ENCODE peak calls at places on chromosome 13, in five cellular contexts. F is HCT116, E is testis, G is aorta, L is lower lobe of right lung. P is an unnamed sample.

GRCh38 chr13:112875627-112876026 is 93.4 kb upstream of the MCF2L start:
- DNase-seq in L (peak; percentile 43), E (no peak), F (no peak), G (peak; percentile 65), P (peak; percentile 15)

GRCh38 chr13:40665754-40666057 is 735 bp downstream of the FOXO1 start:
- DNase-seq in F (no peak), E (no peak), L (no peak), G (no peak), P (no peak)

GRCh38 chr13:85665286-85665685 is 133.9 kb downstream of the SLITRK6 start:
- DNase-seq in F (no peak), G (no peak), L (no peak), E (no peak), P (no peak)

GRCh38 chr13:74221752-74222151 is 87.5 kb upstream of the KLF12 start:
- DNase-seq in E (no peak), F (no peak), L (no peak), G (no peak), P (no peak)

GRCh38 chr13:99725644-99726043 is 224.4 kb downstream of the TM9SF2 start:
- DNase-seq in G (no peak), L (no peak), E (no peak), F (no peak), P (no peak)

GRCh38 chr13:27918041-27918917 is 1.5 kb upstream of the PDX1 start:
- DNase-seq in G (no peak), E (no peak), L (no peak), F (no peak), P (no peak)

GRCh38 chr13:107450426-107450825 is 764.9 kb downstream of the LIG4 start:
- DNase-seq in G (no peak), F (no peak), L (no peak), E (no peak), P (no peak)

GRCh38 chr13:106565127-106565775 is 2.7 kb downstream of the ARGLU1 start:
- DNase-seq in G (no peak), F (no peak), E (no peak), L (no peak), P (no peak)

GRCh38 chr13:27022571-27023311 is 148.9 kb downstream of the USP12 start:
- DNase-seq in G (no peak), L (no peak), E (no peak), F (no peak), P (peak; percentile 8)

GRCh38 chr13:92463134-92463533 is 763.5 kb upstream of the GPC6 start:
- DNase-seq in G (no peak), L (no peak), E (no peak), F (no peak), P (peak; percentile 33)

GRCh38 chr13:48068952-48069351 is 26.0 kb downstream of the MED4 start:
- DNase-seq in G (no peak), F (no peak), L (no peak), E (no peak), P (no peak)

GRCh38 chr13:48072787-48073186 is 22.1 kb downstream of the MED4 start:
- DNase-seq in G (no peak), F (no peak), L (no peak), E (no peak), P (no peak)

GRCh38 chr13:48072304-48072703 is 22.6 kb downstream of the MED4 start:
- DNase-seq in E (no peak), G (no peak), L (no peak), F (no peak), P (no peak)

GRCh38 chr13:48069573-48069972 is 25.3 kb downstream of the MED4 start:
- DNase-seq in G (no peak), L (no peak), F (no peak), E (no peak), P (no peak)

GRCh38 chr13:48070942-48071341 is 24.0 kb downstream of the MED4 start:
- DNase-seq in E (no peak), G (no peak), L (no peak), F (no peak), P (no peak)
- H3K9me3 ChIP-seq in E (no peaks in the 10 kb centered on the region), G (peaks cover 2% of the 10 kb centered on the region), L (peaks cover 29% of the 10 kb centered on the region), F (peaks cover 15% of the 10 kb centered on the region), P (peaks cover 4% of the 10 kb centered on the region)

GRCh38 chr13:29936051-29936813 is 85.8 kb upstream of the UBL3 start:
- DNase-seq in G (no peak), E (no peak), F (no peak), L (peak; percentile 51), P (no peak)

GRCh38 chr13:29934531-29935308 is 84.3 kb upstream of the UBL3 start:
- DNase-seq in E (no peak), F (no peak), L (no peak), G (no peak), P (no peak)

GRCh38 chr13:29936961-29937360 is 86.5 kb upstream of the UBL3 start:
- DNase-seq in L (no peak), G (no peak), F (no peak), E (no peak), P (no peak)

GRCh38 chr13:29937379-29937778 is 87.0 kb upstream of the UBL3 start:
- DNase-seq in L (no peak), G (no peak), F (no peak), E (no peak), P (no peak)

GRCh38 chr13:29935309-29935981 is 85.0 kb upstream of the UBL3 start:
- DNase-seq in F (no peak), G (no peak), L (peak; percentile 59), E (no peak), P (no peak)
- H3K4me3 ChIP-seq in F (no peak overlapping the region), G (no peak overlapping the region), L (peak overlapping the region; percentile 29), E (no peak overlapping the region), P (no peak overlapping the region)

GRCh38 chr13:30991922-30992321 is 59.5 kb downstream of the TEX26 start:
- DNase-seq in L (no peak), F (no peak), G (no peak), E (no peak), P (no peak)
- H3K9me3 ChIP-seq in L (no peaks in the 10 kb centered on the region), F (no peaks in the 10 kb centered on the region), G (no peaks in the 10 kb centered on the region), E (no peaks in the 10 kb centered on the region), P (no peaks in the 10 kb centered on the region)

GRCh38 chr13:24225062-24225461 is 64.5 kb downstream of the SPATA13 start:
- DNase-seq in L (no peak), G (no peak), F (no peak), E (no peak), P (no peak)
- H3K4me3 ChIP-seq in L (no peak overlapping the region), G (no peak overlapping the region), F (no peak overlapping the region), E (no peak overlapping the region), P (no peak overlapping the region)